ENCODE peak calls at places on chromosomes 6 and 20, in five cellular contexts. One of them, this sample, is unnamed.

GRCh38 chr20:32449890-32450401 is 91.8 kb downstream of the ASXL1 start:
- DNase-seq in upper lobe of right lung: no peak
- DNase-seq in neural progenitor cell: no peak
- DNase-seq in left ventricle myocardium inferior: no peak
- DNase-seq in stomach: no peak
- DNase-seq in this sample: no peak

GRCh38 chr20:25398363-25399037 is 7.9 kb upstream of the ABHD12 start:
- DNase-seq in upper lobe of right lung: no peak
- DNase-seq in neural progenitor cell: no peak
- DNase-seq in left ventricle myocardium inferior: no peak
- DNase-seq in stomach: no peak
- DNase-seq in this sample: no peak

GRCh38 chr6:99514089-99514488 is 1.1 kb downstream of the USP45 start:
- DNase-seq in upper lobe of right lung: no peak
- DNase-seq in neural progenitor cell: peak; percentile 9
- DNase-seq in left ventricle myocardium inferior: no peak
- DNase-seq in stomach: no peak
- DNase-seq in this sample: no peak

GRCh38 chr6:94562846-94563245 is 1014.5 kb upstream of the MANEA start:
- DNase-seq in upper lobe of right lung: no peak
- DNase-seq in neural progenitor cell: no peak
- DNase-seq in left ventricle myocardium inferior: no peak
- DNase-seq in stomach: no peak
- DNase-seq in this sample: no peak

GRCh38 chr6:31969712-31970603 is 2.0 kb downstream of the DXO start:
- DNase-seq in upper lobe of right lung: no peak
- DNase-seq in neural progenitor cell: no peak
- DNase-seq in left ventricle myocardium inferior: no peak
- DNase-seq in stomach: no peak
- DNase-seq in this sample: no peak

GRCh38 chr6:45432944-45433343 is 55.2 kb upstream of the SUPT3H start:
- DNase-seq in upper lobe of right lung: no peak
- DNase-seq in neural progenitor cell: no peak
- DNase-seq in left ventricle myocardium inferior: no peak
- DNase-seq in stomach: no peak
- DNase-seq in this sample: no peak

GRCh38 chr6:16375828-16376227 is 137.4 kb downstream of the GMPR start:
- DNase-seq in upper lobe of right lung: no peak
- DNase-seq in neural progenitor cell: no peak
- DNase-seq in left ventricle myocardium inferior: no peak
- DNase-seq in stomach: no peak
- DNase-seq in this sample: no peak

GRCh38 chr6:129624488-129624887 is 85.5 kb downstream of the ARHGAP18 start:
- DNase-seq in upper lobe of right lung: no peak
- DNase-seq in neural progenitor cell: no peak
- DNase-seq in left ventricle myocardium inferior: no peak
- DNase-seq in stomach: no peak
- DNase-seq in this sample: no peak

GRCh38 chr6:26568601-26569432 is 27.9 kb upstream of the ABT1 start:
- DNase-seq in upper lobe of right lung: peak; percentile 90
- DNase-seq in neural progenitor cell: peak; percentile 93
- DNase-seq in left ventricle myocardium inferior: peak; percentile 86
- DNase-seq in stomach: peak; percentile 93
- DNase-seq in this sample: peak; percentile 97

GRCh38 chr6:89834884-89835792 is 5.5 kb downstream of the CASP8AP2 start:
- DNase-seq in upper lobe of right lung: no peak
- DNase-seq in neural progenitor cell: no peak
- DNase-seq in left ventricle myocardium inferior: no peak
- DNase-seq in stomach: no peak
- DNase-seq in this sample: no peak

GRCh38 chr6:63441266-63441956 is 121.6 kb upstream of the LGSN start:
- DNase-seq in upper lobe of right lung: no peak
- DNase-seq in neural progenitor cell: peak; percentile 43
- DNase-seq in left ventricle myocardium inferior: no peak
- DNase-seq in stomach: no peak
- DNase-seq in this sample: no peak

GRCh38 chr20:44585042-44585968 is 2.9 kb downstream of the PKIG start:
- DNase-seq in upper lobe of right lung: no peak
- DNase-seq in neural progenitor cell: no peak
- DNase-seq in left ventricle myocardium inferior: no peak
- DNase-seq in stomach: no peak
- DNase-seq in this sample: no peak

DNA sequence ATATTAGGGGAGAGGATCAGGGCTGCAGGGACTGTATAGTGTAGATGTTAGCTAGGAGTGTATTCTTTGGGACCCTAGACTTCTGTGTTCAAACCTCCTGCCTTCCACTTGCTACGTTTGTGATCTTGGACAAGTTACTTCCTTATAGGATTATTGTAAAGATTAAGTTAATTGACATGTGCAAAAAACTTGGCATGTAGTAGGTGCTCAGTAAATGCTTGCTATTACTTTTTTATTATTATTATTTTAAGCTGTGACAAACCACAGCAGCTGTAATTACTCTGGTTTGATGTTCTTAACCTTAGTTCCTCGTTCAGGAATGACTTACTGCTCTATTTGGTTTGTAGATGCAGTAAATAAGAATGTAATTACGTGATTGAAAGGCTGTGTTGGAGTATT is 3.2 kb downstream of the ARFGEF2 start:
- DNase-seq in upper lobe of right lung: no peak
- DNase-seq in neural progenitor cell: no peak
- DNase-seq in left ventricle myocardium inferior: no peak
- DNase-seq in stomach: no peak
- DNase-seq in this sample: no peak
- H3K4me1 ChIP-seq in upper lobe of right lung: peaks cover 33% of the 10 kb centered on the region
- H3K4me1 ChIP-seq in neural progenitor cell: peaks cover 9% of the 10 kb centered on the region
- H3K4me1 ChIP-seq in left ventricle myocardium inferior: peaks cover 87% of the 10 kb centered on the region
- H3K4me1 ChIP-seq in stomach: peaks cover 84% of the 10 kb centered on the region
- H3K4me1 ChIP-seq in this sample: peaks cover 33% of the 10 kb centered on the region

GRCh38 chr20:37194616-37195015 is 15.3 kb upstream of the MROH8 start:
- DNase-seq in upper lobe of right lung: no peak
- DNase-seq in neural progenitor cell: no peak
- DNase-seq in left ventricle myocardium inferior: no peak
- DNase-seq in stomach: no peak
- DNase-seq in this sample: no peak
- H3K36me3 ChIP-seq in upper lobe of right lung: peaks cover 28% of the 10 kb centered on the region
- H3K36me3 ChIP-seq in neural progenitor cell: no peaks in the 10 kb centered on the region
- H3K36me3 ChIP-seq in left ventricle myocardium inferior: peaks cover 18% of the 10 kb centered on the region
- H3K36me3 ChIP-seq in stomach: peaks cover 43% of the 10 kb centered on the region
- H3K36me3 ChIP-seq in this sample: peaks cover 34% of the 10 kb centered on the region

DNA sequence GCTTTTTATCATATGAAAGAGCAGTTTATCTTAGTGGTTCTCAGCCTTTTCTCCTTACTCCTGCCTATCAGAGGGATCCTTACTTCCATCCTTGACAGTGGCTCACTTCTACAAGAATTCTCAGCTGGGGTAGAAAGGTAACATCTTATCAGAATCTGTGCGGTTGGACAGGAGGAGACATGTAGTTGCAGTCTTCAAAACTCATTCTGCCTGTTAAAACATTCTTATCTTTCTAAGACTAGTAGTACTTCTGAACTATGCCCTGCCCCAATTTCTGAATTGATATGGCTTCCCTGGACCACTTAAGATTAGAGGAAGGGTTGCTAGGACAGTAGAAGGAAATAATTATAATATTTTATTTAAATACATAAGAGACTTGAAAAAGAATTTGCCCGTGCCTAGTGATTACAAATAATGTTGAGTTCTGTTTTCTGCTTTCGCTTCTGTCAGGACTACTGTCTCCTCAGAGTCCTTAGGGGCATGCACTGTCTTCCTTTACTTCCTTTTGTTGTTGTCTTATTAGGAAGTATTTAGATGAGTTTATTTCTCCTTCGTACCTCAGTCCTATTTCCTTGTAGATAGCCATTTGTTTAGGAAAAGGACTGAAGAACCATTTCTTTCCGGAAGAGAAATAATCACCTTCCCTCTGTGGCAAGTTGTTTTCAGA is 24.9 kb downstream of the BLTP3A start:
- DNase-seq in upper lobe of right lung: no peak
- DNase-seq in neural progenitor cell: no peak
- DNase-seq in left ventricle myocardium inferior: no peak
- DNase-seq in stomach: no peak
- DNase-seq in this sample: no peak
- H3K4me3 ChIP-seq in upper lobe of right lung: no peak overlapping the region
- H3K4me3 ChIP-seq in neural progenitor cell: no peak overlapping the region
- H3K4me3 ChIP-seq in left ventricle myocardium inferior: no peak overlapping the region
- H3K4me3 ChIP-seq in stomach: no peak overlapping the region
- H3K4me3 ChIP-seq in this sample: no peak overlapping the region

DNA sequence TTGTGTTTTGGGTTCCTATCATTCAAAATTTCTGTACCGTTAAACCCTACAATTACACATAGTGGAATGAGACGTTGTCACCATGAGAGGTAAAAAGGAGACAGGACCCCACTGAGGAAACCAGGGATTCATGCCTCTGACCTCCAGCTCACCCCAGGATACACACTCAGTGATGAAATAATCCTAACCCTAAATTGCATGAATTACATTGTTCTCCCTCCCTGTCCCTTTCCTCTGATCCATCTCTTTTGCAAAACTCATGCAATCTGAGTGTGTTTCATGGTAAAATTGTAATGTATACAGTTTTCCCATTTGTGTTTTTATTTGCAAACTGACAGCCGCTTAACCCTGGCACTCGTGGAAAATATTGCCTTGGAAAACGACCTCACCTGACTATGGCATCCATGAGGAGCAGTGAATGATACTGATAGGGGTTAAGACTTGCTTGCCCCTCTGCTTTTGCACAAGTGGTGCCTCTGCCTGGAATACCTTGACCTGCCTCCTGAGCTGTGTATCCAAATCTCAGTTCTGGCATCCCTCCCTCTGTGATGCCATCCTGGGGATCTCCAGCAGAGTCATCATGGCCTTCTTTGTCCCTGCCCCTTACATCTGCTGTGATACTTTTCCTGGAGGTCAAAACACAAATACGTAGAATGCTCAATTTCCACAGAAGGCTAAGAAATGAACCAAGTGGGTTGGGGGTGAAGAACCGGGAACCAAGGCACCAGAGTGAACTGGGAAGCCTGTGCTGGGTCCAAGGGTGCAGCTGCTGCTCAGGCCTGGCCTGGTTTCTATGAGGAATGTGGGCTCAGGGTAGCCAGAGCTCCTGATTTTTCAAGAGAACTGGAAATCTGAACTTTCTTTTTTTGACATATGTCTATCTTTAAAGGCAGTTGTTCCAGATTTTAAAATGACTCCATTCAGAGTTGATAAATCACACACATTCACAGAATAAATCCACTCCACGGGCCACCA is 211.6 kb upstream of the ZNF217 start:
- DNase-seq in upper lobe of right lung: no peak
- DNase-seq in neural progenitor cell: no peak
- DNase-seq in left ventricle myocardium inferior: no peak
- DNase-seq in stomach: no peak
- DNase-seq in this sample: no peak
- H3K4me1 ChIP-seq in upper lobe of right lung: no peaks in the 10 kb centered on the region
- H3K4me1 ChIP-seq in neural progenitor cell: peaks cover 18% of the 10 kb centered on the region
- H3K4me1 ChIP-seq in left ventricle myocardium inferior: no peaks in the 10 kb centered on the region
- H3K4me1 ChIP-seq in stomach: peaks cover 21% of the 10 kb centered on the region
- H3K4me1 ChIP-seq in this sample: no peaks in the 10 kb centered on the region

GRCh38 chr6:56644366-56644765 is 1.7 kb upstream of the DST start:
- DNase-seq in upper lobe of right lung: no peak
- DNase-seq in neural progenitor cell: no peak
- DNase-seq in left ventricle myocardium inferior: no peak
- DNase-seq in stomach: no peak
- DNase-seq in this sample: no peak
- H3K36me3 ChIP-seq in upper lobe of right lung: peaks cover 49% of the 10 kb centered on the region
- H3K36me3 ChIP-seq in neural progenitor cell: peaks cover 5% of the 10 kb centered on the region
- H3K36me3 ChIP-seq in left ventricle myocardium inferior: peaks cover 66% of the 10 kb centered on the region
- H3K36me3 ChIP-seq in stomach: peaks cover 48% of the 10 kb centered on the region
- H3K36me3 ChIP-seq in this sample: peaks cover 46% of the 10 kb centered on the region

DNA sequence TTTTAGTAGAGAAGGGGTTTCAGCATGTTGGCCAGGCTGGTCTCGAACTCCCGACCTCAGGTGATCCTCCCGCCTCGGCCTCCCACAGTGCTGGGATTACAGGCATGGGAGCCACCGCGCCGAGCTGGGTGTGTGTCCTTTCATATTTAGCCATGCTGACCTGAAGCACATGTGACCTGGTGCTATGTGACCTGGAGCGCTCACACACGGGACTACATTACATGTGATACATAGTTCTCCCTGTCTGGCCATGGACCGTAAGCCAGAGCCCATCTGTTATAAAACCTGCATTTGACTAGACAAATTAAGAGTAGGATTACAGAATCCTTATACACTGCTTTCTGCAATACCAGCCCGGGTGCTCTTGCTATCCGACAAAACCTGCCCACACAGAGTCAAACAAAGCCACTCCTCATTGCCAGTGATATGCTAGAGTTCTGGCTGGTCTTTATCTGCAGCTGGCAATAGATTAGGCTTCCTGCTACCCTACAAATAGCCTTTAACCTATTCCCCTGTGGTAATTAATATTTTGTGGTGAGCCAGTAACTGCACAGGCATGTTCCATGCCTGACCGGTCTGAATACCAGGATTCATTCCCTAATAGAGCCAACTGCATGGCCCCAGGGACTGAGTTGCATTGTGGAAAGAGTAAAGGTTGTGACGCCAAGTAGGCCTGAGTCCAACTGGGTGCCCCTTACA is 26.3 kb upstream of the FAM50B start:
- DNase-seq in upper lobe of right lung: no peak
- DNase-seq in neural progenitor cell: no peak
- DNase-seq in left ventricle myocardium inferior: no peak
- DNase-seq in stomach: peak; percentile 61
- DNase-seq in this sample: no peak
- H3K4me3 ChIP-seq in upper lobe of right lung: no peak overlapping the region
- H3K4me3 ChIP-seq in neural progenitor cell: no peak overlapping the region
- H3K4me3 ChIP-seq in left ventricle myocardium inferior: no peak overlapping the region
- H3K4me3 ChIP-seq in stomach: no peak overlapping the region
- H3K4me3 ChIP-seq in this sample: no peak overlapping the region

DNA sequence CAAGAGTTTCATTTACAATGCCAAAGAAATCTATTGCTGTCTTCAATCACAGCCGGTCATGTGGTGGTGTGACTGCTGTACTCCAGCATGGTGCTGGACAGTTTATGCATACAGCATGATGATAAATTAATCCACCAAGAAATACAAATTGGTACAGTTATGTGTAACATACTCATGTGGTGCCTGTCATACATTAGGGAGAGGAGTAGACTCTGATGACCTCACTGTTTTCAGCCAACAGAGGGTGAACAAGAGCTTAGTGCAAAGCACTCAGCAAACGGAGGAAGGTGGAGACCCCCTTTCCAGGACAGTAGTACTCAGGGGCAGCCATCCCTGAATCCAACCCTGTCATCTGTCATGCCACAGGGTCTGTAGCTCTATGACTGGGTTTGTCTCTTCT is 178.4 kb upstream of the SYNDIG1 start:
- DNase-seq in upper lobe of right lung: no peak
- DNase-seq in neural progenitor cell: no peak
- DNase-seq in left ventricle myocardium inferior: no peak
- DNase-seq in stomach: no peak
- DNase-seq in this sample: no peak
- H3K4me1 ChIP-seq in upper lobe of right lung: no peaks in the 10 kb centered on the region
- H3K4me1 ChIP-seq in neural progenitor cell: no peaks in the 10 kb centered on the region
- H3K4me1 ChIP-seq in left ventricle myocardium inferior: no peaks in the 10 kb centered on the region
- H3K4me1 ChIP-seq in stomach: no peaks in the 10 kb centered on the region
- H3K4me1 ChIP-seq in this sample: no peaks in the 10 kb centered on the region